ENCODE peak calls at places on chromosomes 11 and 22, in eight cellular contexts. E is A549, A is endothelial cell of umbilical vein, K is kidney epithelial cell, T is nephron progenitor cell, V is HFFc6, B is fibroblast of pulmonary artery, O is H1. X is an unnamed sample.
A peak's percentile ranks its signal among the peaks of the same experiment; 100 is the strongest.

GRCh38 chr22:20033045-20033706 is 12.3 kb downstream of the TANGO2 start:
- DNase-seq in E (no peak), A (no peak), K (no peak), T (no peak), V (no peak), B (no peak), O (no peak), X (no peak)

GRCh38 chr11:86696004-86696403 is 23.6 kb upstream of the ME3 start:
- DNase-seq in E (peak; percentile 37), A (peak; percentile 84), K (peak; percentile 86), T (no peak), V (peak; percentile 94), B (peak; percentile 95), O (no peak), X (no peak)

GRCh38 chr11:12157241-12157661 is 46.9 kb downstream of the MICAL2 start:
- DNase-seq in E (no peak), A (peak; percentile 29), K (no peak), T (no peak), V (peak; percentile 69), B (peak; percentile 74), O (no peak), X (no peak)

GRCh38 chr11:26579683-26580082 is 7.6 kb upstream of the MUC15 start:
- DNase-seq in E (no peak), A (no peak), K (no peak), T (no peak), V (no peak), B (no peak), O (no peak), X (no peak)

GRCh38 chr22:41539146-41540005 is 4.9 kb downstream of the POLR3H start:
- DNase-seq in E (no peak), A (no peak), K (no peak), T (no peak), V (no peak), B (no peak), O (no peak), X (no peak)

GRCh38 chr22:30781271-30781875 is 86.7 kb downstream of the OSBP2 start:
- DNase-seq in E (no peak), A (no peak), K (no peak), T (no peak), V (peak; percentile 4), B (no peak), O (no peak), X (no peak)

GRCh38 chr11:70226967-70227366 is 23.9 kb downstream of the FADD start:
- DNase-seq in E (no peak), A (no peak), K (no peak), T (peak; percentile 22), V (no peak), B (no peak), O (peak; percentile 75), X (peak; percentile 44)

GRCh38 chr11:23509023-23509422 is 648.7 kb upstream of the CCDC179 start:
- DNase-seq in E (no peak), A (peak; percentile 50), K (peak; percentile 86), T (no peak), V (peak; percentile 17), B (peak; percentile 26), O (no peak), X (no peak)

GRCh38 chr11:67032830-67033555 is 10.1 kb downstream of the SYT12 start:
- DNase-seq in E (peak; percentile 64), A (peak; percentile 26), K (peak; percentile 79), T (no peak), V (peak; percentile 85), B (peak; percentile 89), O (no peak), X (no peak)

GRCh38 chr11:6746086-6746618 is 25.6 kb downstream of the OR2AG2 start:
- DNase-seq in E (no peak), A (peak; percentile 71), K (no peak), T (no peak), V (no peak), B (peak; percentile 13), O (no peak), X (no peak)

GRCh38 chr11:114134870-114135269 is 75.4 kb downstream of the ZBTB16 start:
- DNase-seq in E (no peak), A (peak; percentile 16), K (no peak), T (no peak), V (peak; percentile 88), B (peak; percentile 97), O (no peak), X (no peak)

GRCh38 chr22:50436841-50437341 is 37.9 kb downstream of the SBF1 start:
- DNase-seq in E (no peak), A (no peak), K (no peak), T (no peak), V (no peak), B (no peak), O (no peak), X (no peak)

GRCh38 chr11:123434911-123435310 is 4.8 kb downstream of the GRAMD1B start:
- DNase-seq in E (no peak), A (no peak), K (no peak), T (no peak), V (no peak), B (no peak), O (no peak), X (no peak)

DNA sequence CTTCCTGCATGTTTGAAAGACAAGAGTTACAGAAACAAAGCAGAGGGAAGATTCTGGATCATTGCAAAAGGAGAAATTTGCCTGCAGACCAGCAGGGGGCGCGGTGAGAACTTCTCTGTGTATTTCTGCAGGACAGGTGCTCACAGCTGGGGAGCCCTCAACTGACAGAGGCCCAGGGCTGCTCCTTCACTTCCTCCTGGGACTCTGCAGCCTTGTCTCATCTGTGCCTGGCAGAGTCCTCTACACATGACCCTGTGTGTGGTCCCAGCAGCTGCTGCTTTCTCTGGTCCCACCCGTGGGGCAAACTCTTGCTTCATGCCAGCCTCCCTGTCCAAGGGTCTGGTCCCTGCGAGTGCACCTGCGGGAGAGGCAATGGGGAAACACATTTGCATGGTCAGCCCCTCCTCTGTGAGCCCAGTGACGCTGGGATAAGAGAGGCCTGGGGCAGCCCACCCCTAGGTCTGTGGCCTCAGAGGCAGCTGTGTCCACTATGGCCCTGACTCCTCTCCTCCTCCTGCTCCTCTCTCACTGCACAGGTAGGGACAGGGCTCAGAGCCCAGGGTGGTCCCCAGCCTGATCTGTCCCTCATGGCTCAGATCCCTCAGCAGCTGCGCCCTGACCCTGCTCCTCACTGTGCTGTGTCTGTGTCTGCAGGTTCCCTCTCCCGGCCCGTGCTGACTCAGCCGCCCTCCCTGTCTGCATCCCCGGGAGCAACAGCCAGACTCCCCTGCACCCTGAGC is 43.2 kb upstream of the VPREB1 start:
- DNase-seq in E (peak; percentile 48), A (peak; percentile 15), K (no peak), T (no peak), V (peak; percentile 12), B (peak; percentile 44), O (peak; percentile 87), X (peak; percentile 81)
- TF ChIP-seq CTCF in E (peak; percentile 52), A (peak; percentile 57), K (peak; percentile 75), T (peak; percentile 40), V (peak; percentile 96), B (peak; percentile 69), O (peak; percentile 72), X (peak; percentile 93)

GRCh38 chr11:45209000-45209399 is 62.6 kb downstream of the PRDM11 start:
- DNase-seq in E (no peak), A (no peak), K (no peak), T (no peak), V (no peak), B (no peak), O (no peak), X (no peak)

GRCh38 chr11:45211732-45212131 is 65.3 kb downstream of the PRDM11 start:
- DNase-seq in E (no peak), A (no peak), K (no peak), T (no peak), V (peak; percentile 2), B (no peak), O (no peak), X (no peak)

GRCh38 chr11:45209480-45209879 is 63.0 kb downstream of the PRDM11 start:
- DNase-seq in E (no peak), A (no peak), K (no peak), T (no peak), V (no peak), B (no peak), O (no peak), X (no peak)

GRCh38 chr11:45210846-45211245 is 64.4 kb downstream of the PRDM11 start:
- DNase-seq in E (no peak), A (no peak), K (no peak), T (no peak), V (no peak), B (no peak), O (no peak), X (no peak)

GRCh38 chr11:45209904-45210699 is 63.7 kb downstream of the PRDM11 start:
- DNase-seq in E (no peak), A (peak; percentile 76), K (no peak), T (peak; percentile 69), V (no peak), B (peak; percentile 91), O (peak; percentile 70), X (peak; percentile 66)
- TF ChIP-seq CTCF in E (no peak), A (no peak), K (no peak), T (no peak), V (no peak), B (peak; percentile 11), O (no peak), X (no peak)

GRCh38 chr11:94417386-94417987 is 16.3 kb upstream of the GPR83 start:
- DNase-seq in E (peak; percentile 28), A (peak; percentile 32), K (no peak), T (no peak), V (peak; percentile 46), B (peak; percentile 63), O (no peak), X (no peak)

GRCh38 chr11:94424011-94424410 is 22.8 kb upstream of the GPR83 start:
- DNase-seq in E (no peak), A (no peak), K (no peak), T (no peak), V (no peak), B (no peak), O (no peak), X (no peak)

GRCh38 chr11:94423467-94423866 is 22.2 kb upstream of the GPR83 start:
- DNase-seq in E (no peak), A (no peak), K (peak; percentile 41), T (peak; percentile 24), V (no peak), B (no peak), O (no peak), X (no peak)

DNA sequence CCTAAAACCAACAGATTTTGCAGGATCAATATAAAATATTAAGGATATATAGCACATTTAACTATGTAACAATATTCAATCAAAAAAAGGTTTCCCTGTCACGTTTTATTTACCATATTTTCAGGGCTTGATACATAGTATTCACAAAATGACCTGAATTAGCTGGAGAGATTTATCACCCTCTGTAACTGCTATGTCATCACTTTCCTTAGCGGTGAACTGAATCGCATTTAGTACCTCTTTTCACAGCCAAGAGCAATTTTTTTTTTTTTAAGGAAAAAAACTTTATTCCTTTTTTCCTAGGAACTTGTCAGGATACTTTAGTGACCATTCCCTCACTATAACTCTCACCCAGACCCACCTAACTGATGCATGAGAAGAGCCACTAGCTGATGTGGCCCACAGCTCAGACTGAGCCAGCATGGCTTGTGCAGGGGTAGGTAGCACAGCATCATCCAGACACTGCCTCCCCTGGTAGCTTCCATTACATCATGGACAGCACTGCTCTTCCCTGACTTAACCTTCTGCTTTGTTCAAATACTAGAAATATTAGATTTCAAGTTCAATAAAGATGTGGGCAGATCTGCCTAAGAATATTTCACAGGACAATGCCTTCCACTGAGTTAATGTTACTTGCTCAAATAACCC is 17.0 kb upstream of the GPR83 start:
- DNase-seq in E (no peak), A (no peak), K (no peak), T (no peak), V (no peak), B (no peak), O (no peak), X (no peak)
- TF ChIP-seq CTCF in E (no peak), A (no peak), K (no peak), T (no peak), V (no peak), B (no peak), O (no peak), X (no peak)

GRCh38 chr11:57639321-57640067 is 10.2 kb downstream of the YPEL4 start:
- DNase-seq in E (peak; percentile 27), A (peak; percentile 42), K (no peak), T (peak; percentile 94), V (no peak), B (peak; percentile 80), O (peak; percentile 97), X (peak; percentile 88)
- TF ChIP-seq CTCF in E (no peak), A (no peak), K (no peak), T (no peak), V (peak; percentile 40), B (no peak), O (no peak), X (no peak)

X was measured in glutamatergic neuron.